ENCODE peak calls at places on chromosomes 16 and 17, in eight cellular contexts. K is RWPE2, F is thoracic aorta, W is left ventricle myocardium inferior, S is GM23248, I is A549, L is OCI-LY7, B is Peyer's patch. J is an unnamed sample. For H3K9me3, the result is how much of the 10 kb centered on the place peaks cover.

GRCh38 chr16:27767081-27767480 is 217.1 kb downstream of the KATNIP start:
- DNase-seq in L (no peak), I (no peak), B (no peak), S (no peak), K (no peak), F (no peak), W (no peak), J (peak)

GRCh38 chr17:78249074-78249835 is 17.8 kb downstream of the TMEM235 start:
- DNase-seq in K (peak), B (no peak), F (no peak), L (no peak), W (no peak), S (no peak), I (no peak), J (no peak)

GRCh38 chr16:754208-755097 is 6.1 kb upstream of the MSLN start:
- DNase-seq in F (no peak), L (no peak), S (no peak), B (no peak), I (no peak), W (no peak), K (no peak), J (no peak)

GRCh38 chr17:15893333-15894024 is 51.5 kb upstream of the ADORA2B start:
- DNase-seq in W (no peak), I (peak), L (no peak), B (no peak), S (peak), K (no peak), F (no peak), J (no peak)

GRCh38 chr16:89476811-89477261 is 13.5 kb downstream of the ANKRD11 start:
- DNase-seq in B (no peak), I (no peak), L (peak), W (no peak), K (no peak), F (no peak), S (no peak), J (no peak)

GRCh38 chr16:8391219-8391757 is 199.0 kb downstream of the TMEM114 start:
- DNase-seq in I (peak), F (no peak), W (no peak), L (no peak), B (no peak), K (no peak), S (no peak), J (no peak)

GRCh38 chr16:28130099-28131088 is 66.9 kb upstream of the GSG1L start:
- DNase-seq in I (no peak), W (no peak), S (peak), F (no peak), B (no peak), L (no peak), K (no peak), J (no peak)

GRCh38 chr17:66904760-66905637 is 59.5 kb upstream of the CACNG4 start:
- DNase-seq in W (peak), F (no peak), K (no peak), B (no peak), L (no peak), S (peak), I (peak), J (peak)

GRCh38 chr17:40303009-40303657 is 5.8 kb upstream of the RARA start:
- DNase-seq in L (peak), B (peak), I (peak), W (no peak), F (no peak), K (no peak), S (peak), J (no peak)

GRCh38 chr17:82696259-82696658 is 2.2 kb downstream of the RAB40B start:
- DNase-seq in F (no peak), W (no peak), K (no peak), I (no peak), B (no peak), S (no peak), L (no peak), J (no peak)

GRCh38 chr16:72099377-72099818 is 5.8 kb downstream of the DHX38 start:
- DNase-seq in S (peak), I (peak), K (no peak), B (peak), W (no peak), L (peak), F (no peak), J (no peak)

DNA sequence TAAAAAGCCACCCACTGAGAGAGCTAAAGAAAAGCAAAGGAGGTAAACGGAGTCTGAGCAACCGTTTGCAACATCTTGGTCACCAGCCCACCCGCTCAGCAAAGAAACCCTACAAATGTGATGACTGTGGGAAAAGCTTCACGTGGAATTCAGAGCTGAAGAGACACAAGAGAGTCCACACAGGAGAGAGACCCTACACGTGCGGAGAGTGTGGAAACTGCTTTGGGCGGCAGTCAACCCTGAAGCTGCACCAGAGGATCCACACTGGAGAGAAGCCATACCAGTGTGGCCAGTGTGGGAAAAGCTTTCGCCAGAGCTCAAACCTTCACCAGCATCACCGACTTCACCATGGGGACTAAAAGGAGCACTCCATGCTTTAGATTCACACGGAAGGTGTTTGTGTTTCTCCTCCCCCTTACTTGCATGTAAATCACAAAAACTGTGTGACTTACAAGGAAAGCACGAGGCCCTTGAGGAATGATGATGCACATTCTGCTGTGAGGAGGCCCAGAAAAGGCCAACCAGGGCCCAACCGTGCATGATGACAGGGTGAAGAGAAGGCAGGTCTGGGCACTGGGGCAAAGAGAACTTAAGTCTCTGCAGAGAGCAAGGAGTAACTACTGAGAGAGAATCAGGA is 7.7 kb downstream of the ZNF174 start:
- DNase-seq in B (no peak), F (no peak), K (no peak), W (no peak), I (no peak), L (no peak), S (no peak), J (no peak)
- H3K9me3 ChIP-seq in B (under half), F (half or more), K (under half), W (half or more), I (half or more), L (under half), S (under half), J (half or more)

DNA sequence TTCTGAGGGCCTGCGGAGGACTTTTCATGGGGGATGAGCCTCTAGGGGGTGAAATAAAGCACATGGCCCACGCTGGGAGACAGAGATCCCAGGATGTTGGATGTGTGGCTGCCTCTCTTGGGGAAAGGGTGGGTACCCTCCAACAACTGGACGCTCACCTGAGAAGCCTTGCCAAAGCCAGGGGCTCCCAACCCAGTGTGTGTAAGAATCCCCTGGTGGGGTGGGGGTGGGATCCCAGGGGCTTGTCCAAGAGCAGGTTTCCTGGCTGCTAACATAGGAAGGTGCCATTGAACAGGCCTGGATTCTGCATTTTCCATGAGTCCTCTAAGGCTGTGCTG is 587 bp downstream of the SNX20 start:
- DNase-seq in B (no peak), I (no peak), L (no peak), W (no peak), K (no peak), F (no peak), S (no peak), J (no peak)
- H3K4me3 ChIP-seq in B (peak), I (no peak), L (peak), W (peak), K (no peak), F (peak), S (no peak), J (peak)

GRCh38 chr17:8662076-8662831 is 31.7 kb upstream of the MYH10 start:
- DNase-seq in K (no peak), S (no peak), B (no peak), L (no peak), W (no peak), I (no peak), F (no peak), J (no peak)

GRCh38 chr17:8665681-8666080 is 35.2 kb upstream of the MYH10 start:
- DNase-seq in L (peak), F (no peak), S (no peak), I (no peak), W (no peak), B (no peak), K (no peak), J (no peak)

GRCh38 chr17:8664426-8665105 is 34.0 kb upstream of the MYH10 start:
- DNase-seq in B (no peak), K (no peak), I (no peak), L (no peak), W (no peak), F (no peak), S (no peak), J (no peak)

GRCh38 chr17:8659758-8660410 is 29.4 kb upstream of the MYH10 start:
- DNase-seq in S (no peak), W (no peak), L (no peak), F (no peak), B (no peak), K (no peak), I (no peak), J (no peak)

GRCh38 chr17:8662973-8663372 is 32.4 kb upstream of the MYH10 start:
- DNase-seq in K (no peak), F (no peak), I (no peak), W (no peak), S (no peak), B (no peak), L (no peak), J (no peak)
- H3K27ac ChIP-seq in K (no peak), F (peak), I (no peak), W (no peak), S (no peak), B (no peak), L (no peak), J (no peak)

DNA sequence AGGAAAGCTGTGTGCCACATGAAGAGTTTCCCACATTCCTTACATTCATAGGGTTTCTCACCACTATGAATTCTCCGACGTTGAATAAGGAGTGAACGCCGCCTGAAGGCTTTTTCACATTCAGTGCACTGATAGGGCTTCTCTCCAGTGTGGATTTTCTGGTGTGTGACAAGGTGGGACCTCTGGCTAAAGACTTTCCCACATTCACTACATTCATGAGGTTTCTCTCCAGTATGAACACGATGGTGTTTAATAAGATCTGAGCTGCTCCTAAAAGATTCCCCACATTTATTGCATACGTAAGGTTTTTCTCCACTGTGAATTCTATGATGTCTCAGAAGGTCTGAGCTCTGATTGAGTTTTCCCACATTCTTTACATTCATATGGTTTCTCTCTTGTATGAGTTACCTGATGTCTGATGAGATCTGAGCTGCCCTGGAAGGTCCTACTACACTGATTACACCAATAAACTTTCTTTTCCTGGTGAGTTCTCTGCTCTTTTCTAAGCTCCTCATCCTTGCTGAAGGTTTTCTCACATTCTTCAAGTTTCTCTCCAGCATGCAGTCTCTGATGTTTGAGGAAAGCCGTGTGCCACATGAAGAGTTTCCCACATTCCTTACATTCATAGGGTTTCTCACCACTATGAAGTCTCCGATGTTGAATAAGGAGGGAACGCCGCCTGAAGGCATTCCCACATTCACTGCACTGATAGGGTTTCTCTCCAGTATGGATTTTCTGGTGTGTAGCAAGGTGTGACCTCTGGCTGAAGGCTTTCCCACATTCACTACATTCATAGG is 10.0 kb downstream of the ZNF594 start:
- DNase-seq in L (no peak), B (no peak), I (no peak), K (no peak), S (no peak), W (no peak), F (no peak), J (no peak)
- H3K9me3 ChIP-seq in L (under half), B (under half), I (half or more), K (half or more), S (under half), W (half or more), F (half or more), J (half or more)

GRCh38 chr16:87948119-87948545 is 3.1 kb upstream of the BANP start:
- DNase-seq in K (no peak), B (no peak), L (peak), S (no peak), F (no peak), W (no peak), I (no peak), J (no peak)

GRCh38 chr16:87948735-87949070 is 2.5 kb upstream of the BANP start:
- DNase-seq in I (no peak), K (no peak), F (no peak), W (no peak), B (no peak), L (no peak), S (no peak), J (no peak)

GRCh38 chr16:87950765-87951549 is at the start of gene BANP:
- DNase-seq in S (peak), B (peak), K (peak), F (peak), L (peak), W (peak), I (peak), J (peak)

GRCh38 chr16:87947356-87948118 is 3.7 kb upstream of the BANP start:
- DNase-seq in I (no peak), S (no peak), W (no peak), K (no peak), B (no peak), F (no peak), L (no peak), J (no peak)

GRCh38 chr16:87949071-87949744 is 2.0 kb upstream of the BANP start:
- DNase-seq in S (no peak), F (no peak), I (no peak), W (no peak), K (no peak), B (peak), L (peak), J (no peak)
- H3K4me3 ChIP-seq in S (no peak), F (no peak), I (peak), W (no peak), K (no peak), B (no peak), L (no peak), J (no peak)

DNA sequence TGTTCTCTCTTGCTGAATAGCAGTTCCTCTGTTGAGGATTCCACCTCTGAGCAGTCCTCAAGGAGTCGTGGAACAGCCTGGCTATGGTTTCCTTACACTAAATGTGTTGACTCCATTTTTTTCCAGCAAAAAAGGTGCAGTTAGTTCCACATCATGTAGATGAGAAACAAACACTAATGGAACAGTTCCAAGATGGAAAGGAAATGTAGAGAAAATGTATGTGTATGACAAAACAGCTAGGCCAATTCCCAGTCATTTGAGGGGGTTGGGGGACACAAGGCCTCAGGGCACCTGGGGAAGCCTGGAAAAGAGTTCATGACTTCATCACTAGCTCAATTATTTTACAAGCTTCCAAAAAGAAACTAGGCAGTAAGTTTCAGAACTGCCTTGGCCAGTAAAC is 90.0 kb downstream of the CFDP1 start:
- DNase-seq in K (no peak), B (no peak), W (no peak), L (no peak), F (no peak), S (no peak), I (no peak), J (no peak)
- H3K27ac ChIP-seq in K (peak), B (no peak), W (peak), L (no peak), F (peak), S (peak), I (no peak), J (no peak)

J was measured in upper lobe of right lung.